ENCODE peak calls at places on chromosomes 11 and 22, in eight cellular contexts. W, R, I, F, J, S, O and V are unnamed samples.

GRCh38 chr11:102287963-102288744 is 29.1 kb upstream of the BIRC3 start:
- DNase-seq in R (no peak), S (peak; percentile 59), I (no peak), O (peak; percentile 37), F (no peak), W (peak; percentile 28), J (peak; percentile 40), V (peak; percentile 41)

GRCh38 chr11:128156486-128156885 is 430.9 kb downstream of the ETS1 start:
- DNase-seq in R (no peak), S (no peak), O (no peak), F (no peak), W (no peak), J (no peak), I (no peak), V (no peak)

GRCh38 chr11:63791495-63792167 is 21.6 kb upstream of the SPINDOC start:
- DNase-seq in F (no peak), W (no peak), I (no peak), R (no peak), J (no peak), O (no peak), S (no peak), V (no peak)

GRCh38 chr11:71458146-71459070 is 5.4 kb downstream of the NADSYN1 start:
- DNase-seq in S (no peak), R (peak; percentile 2), F (no peak), J (no peak), W (no peak), I (no peak), O (no peak), V (no peak)

GRCh38 chr11:31045335-31045734 is 324.2 kb downstream of the DCDC1 start:
- DNase-seq in S (no peak), O (no peak), I (no peak), J (peak; percentile 6), F (no peak), R (no peak), W (no peak), V (no peak)

GRCh38 chr22:28017859-28018258 is 98.8 kb upstream of the PITPNB start:
- DNase-seq in S (peak; percentile 6), R (peak; percentile 9), O (no peak), J (no peak), W (no peak), I (no peak), F (no peak), V (no peak)

GRCh38 chr11:112219476-112220232 is 6.6 kb upstream of the PTS start:
- DNase-seq in J (peak; percentile 67), R (no peak), W (peak; percentile 33), O (peak; percentile 38), I (no peak), S (peak; percentile 39), F (no peak), V (peak; percentile 47)

GRCh38 chr22:38653741-38654140 is 2.5 kb downstream of the FAM227A start:
- DNase-seq in O (no peak), R (no peak), J (no peak), F (no peak), I (no peak), S (no peak), W (no peak), V (no peak)

GRCh38 chr11:9861860-9862725 is 198.2 kb downstream of the SWAP70 start:
- DNase-seq in F (no peak), S (peak; percentile 46), R (peak; percentile 58), I (peak; percentile 1), W (peak; percentile 22), J (peak; percentile 44), O (no peak), V (peak; percentile 53)

GRCh38 chr11:108853864-108854263 is 189.0 kb downstream of the DDX10 start:
- DNase-seq in O (no peak), S (no peak), W (no peak), J (peak; percentile 15), I (no peak), F (no peak), R (no peak), V (no peak)

GRCh38 chr11:33375688-33376311 is 118.6 kb downstream of the HIPK3 start:
- DNase-seq in S (peak; percentile 8), R (peak; percentile 46), W (no peak), J (peak; percentile 37), O (no peak), F (no peak), I (no peak), V (no peak)

GRCh38 chr11:57399221-57399620 is 8.8 kb upstream of the PRG2 start:
- DNase-seq in I (no peak), F (no peak), W (no peak), O (no peak), J (no peak), R (no peak), S (no peak), V (no peak)

GRCh38 chr11:43164831-43165230 is 147.0 kb upstream of the API5 start:
- DNase-seq in W (no peak), F (no peak), O (no peak), R (no peak), J (no peak), I (no peak), S (no peak), V (no peak)

GRCh38 chr11:64086263-64086938 is 50.7 kb downstream of the FLRT1 start:
- DNase-seq in W (no peak), O (peak; percentile 31), R (peak; percentile 50), F (no peak), S (peak; percentile 59), J (no peak), I (no peak), V (no peak)

GRCh38 chr22:41286639-41287091 is 678 bp upstream of the RANGAP1 start:
- DNase-seq in J (no peak), R (no peak), O (peak; percentile 57), S (peak; percentile 32), I (peak; percentile 17), W (peak; percentile 47), F (no peak), V (no peak)

GRCh38 chr11:100777118-100777517 is 90.0 kb downstream of the ARHGAP42 start:
- DNase-seq in F (no peak), S (no peak), W (no peak), O (no peak), J (no peak), R (no peak), I (no peak), V (no peak)

GRCh38 chr11:47886096-47886495 is 37.9 kb upstream of the NUP160 start:
- DNase-seq in W (no peak), S (no peak), F (no peak), O (no peak), I (no peak), R (no peak), J (no peak), V (no peak)